ENCODE peak calls at places on chromosomes 11 and 22, in six cellular contexts. B is endothelial cell of umbilical vein, L is body of pancreas, M is Peyer's patch, C is H9, U is HepG2. V is an unnamed sample.
A peak's percentile ranks its signal among the peaks of the same experiment; 100 is the strongest.

GRCh38 chr11:130677486-130678153 is 229.2 kb downstream of the ADAMTS15 start:
- DNase-seq in B (no peak), L (peak; percentile 31), M (no peak), C (peak; percentile 71), U (peak; percentile 32), V (no peak)

GRCh38 chr11:128653828-128654231 is 40.0 kb upstream of the FLI1 start:
- DNase-seq in B (peak; percentile 47), L (peak; percentile 82), M (no peak), C (peak; percentile 83), U (no peak), V (no peak)

GRCh38 chr11:35483131-35483800 is 42.1 kb downstream of the PAMR1 start:
- DNase-seq in B (no peak), L (no peak), M (no peak), C (no peak), U (no peak), V (no peak)

GRCh38 chr11:5550440-5551095 is 2.2 kb upstream of the OR52H1 start:
- DNase-seq in B (no peak), L (no peak), M (no peak), C (no peak), U (no peak), V (no peak)

GRCh38 chr11:69489031-69489745 is 7.7 kb downstream of the LINC01488 start:
- DNase-seq in B (no peak), L (no peak), M (no peak), C (no peak), U (no peak), V (no peak)

GRCh38 chr11:2929511-2929879 is 275 bp upstream of the PHLDA2 start:
- DNase-seq in B (peak; percentile 68), L (peak; percentile 83), M (no peak), C (no peak), U (no peak), V (peak; percentile 36)

GRCh38 chr11:709109-709997 is 3.3 kb downstream of the EPS8L2 start:
- DNase-seq in B (no peak), L (peak; percentile 39), M (no peak), C (no peak), U (no peak), V (no peak)

GRCh38 chr11:73257342-73258103 is 14.6 kb upstream of the P2RY6 start:
- DNase-seq in B (peak; percentile 24), L (no peak), M (no peak), C (peak; percentile 33), U (peak; percentile 39), V (peak; percentile 61)

GRCh38 chr11:14669499-14669898 is 25.9 kb downstream of the PDE3B start:
- DNase-seq in B (no peak), L (no peak), M (no peak), C (no peak), U (no peak), V (no peak)

GRCh38 chr22:28710112-28710888 is 30.7 kb upstream of the TTC28 start:
- DNase-seq in B (peak; percentile 82), L (no peak), M (no peak), C (no peak), U (peak; percentile 13), V (no peak)

GRCh38 chr11:3155691-3156258 is 9.3 kb downstream of the OSBPL5 start:
- DNase-seq in B (no peak), L (no peak), M (no peak), C (no peak), U (no peak), V (no peak)

GRCh38 chr22:25553131-25553530 is 11.3 kb upstream of the GRK3 start:
- DNase-seq in B (no peak), L (no peak), M (no peak), C (no peak), U (no peak), V (no peak)

GRCh38 chr11:8011383-8011782 is 24.2 kb downstream of the EIF3F start:
- DNase-seq in B (no peak), L (no peak), M (no peak), C (no peak), U (no peak), V (no peak)

GRCh38 chr11:116225236-116225635 is 547.6 kb downstream of the BUD13 start:
- DNase-seq in B (no peak), L (no peak), M (no peak), C (no peak), U (no peak), V (no peak)

GRCh38 chr11:67268036-67268683 is 1.9 kb downstream of the GRK2 start:
- DNase-seq in B (no peak), L (no peak), M (peak; percentile 76), C (no peak), U (no peak), V (no peak)

GRCh38 chr11:7473702-7474101 is 11.6 kb upstream of the OLFML1 start:
- DNase-seq in B (no peak), L (no peak), M (peak; percentile 20), C (no peak), U (no peak), V (no peak)

GRCh38 chr11:63613517-63614135 is 607 bp downstream of the PLAAT3 start:
- DNase-seq in B (peak; percentile 29), L (peak; percentile 43), M (peak; percentile 68), C (peak; percentile 85), U (no peak), V (no peak)

GRCh38 chr11:90218606-90219005 is 4.2 kb downstream of the CHORDC1 start:
- DNase-seq in B (no peak), L (no peak), M (no peak), C (peak; percentile 49), U (no peak), V (no peak)

GRCh38 chr11:21263026-21263425 is 593.6 kb downstream of the NELL1 start:
- DNase-seq in B (no peak), L (no peak), M (no peak), C (no peak), U (no peak), V (no peak)

GRCh38 chr11:27571151-27571840 is 64.7 kb upstream of the LIN7C start:
- DNase-seq in B (no peak), L (no peak), M (no peak), C (no peak), U (no peak), V (no peak)

GRCh38 chr22:46748948-46749681 is 11.1 kb upstream of the CERK start:
- DNase-seq in B (peak; percentile 91), L (no peak), M (peak; percentile 53), C (no peak), U (no peak), V (no peak)

GRCh38 chr11:1303973-1304372 is 5.5 kb downstream of the TOLLIP start:
- DNase-seq in B (no peak), L (peak; percentile 81), M (peak; percentile 15), C (peak; percentile 22), U (no peak), V (no peak)

GRCh38 chr11:43574949-43575915 is 105.3 kb upstream of the HSD17B12 start:
- DNase-seq in B (peak; percentile 10), L (no peak), M (no peak), C (no peak), U (no peak), V (no peak)

GRCh38 chr22:44154431-44154942 is 26.2 kb upstream of the PARVG start:
- DNase-seq in B (no peak), L (no peak), M (no peak), C (no peak), U (no peak), V (no peak)

GRCh38 chr22:20246368-20247009 is 21.6 kb downstream of the RTN4R start:
- DNase-seq in B (no peak), L (no peak), M (no peak), C (peak; percentile 60), U (no peak), V (no peak)

GRCh38 chr11:63229815-63230214 is 13.6 kb downstream of the SLC22A25 start:
- DNase-seq in B (no peak), L (no peak), M (no peak), C (no peak), U (no peak), V (no peak)

GRCh38 chr11:65428578-65429068 is 6.0 kb downstream of the NEAT1 start:
- DNase-seq in B (no peak), L (peak; percentile 73), M (peak; percentile 56), C (no peak), U (no peak), V (no peak)

DNA sequence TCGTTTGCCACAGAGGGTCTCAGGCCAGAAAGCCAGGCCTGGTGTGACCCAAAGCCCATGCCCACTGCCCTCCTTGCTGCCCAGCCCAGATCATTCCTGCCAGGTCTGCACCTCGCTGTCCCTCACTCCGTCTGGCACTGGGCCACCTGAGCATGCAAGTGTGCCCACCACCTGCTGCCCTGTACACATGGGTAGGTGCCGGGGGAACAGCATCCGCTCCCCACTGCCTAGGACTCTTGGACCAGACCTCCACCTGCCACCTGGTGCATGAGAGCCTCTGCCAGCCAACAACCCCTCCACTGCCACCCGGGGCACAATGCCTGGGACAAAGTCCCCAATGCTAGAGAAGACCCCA is 12.5 kb downstream of the MGAT3 start:
- DNase-seq in B (no peak), L (no peak), M (no peak), C (no peak), U (no peak), V (no peak)
- H3K4me1 ChIP-seq in B (peaks cover 3% of the 10 kb centered on the region), L (peaks cover 21% of the 10 kb centered on the region), M (peaks cover 72% of the 10 kb centered on the region), C (peaks cover 3% of the 10 kb centered on the region), U (peaks cover 91% of the 10 kb centered on the region), V (no peaks in the 10 kb centered on the region)

DNA sequence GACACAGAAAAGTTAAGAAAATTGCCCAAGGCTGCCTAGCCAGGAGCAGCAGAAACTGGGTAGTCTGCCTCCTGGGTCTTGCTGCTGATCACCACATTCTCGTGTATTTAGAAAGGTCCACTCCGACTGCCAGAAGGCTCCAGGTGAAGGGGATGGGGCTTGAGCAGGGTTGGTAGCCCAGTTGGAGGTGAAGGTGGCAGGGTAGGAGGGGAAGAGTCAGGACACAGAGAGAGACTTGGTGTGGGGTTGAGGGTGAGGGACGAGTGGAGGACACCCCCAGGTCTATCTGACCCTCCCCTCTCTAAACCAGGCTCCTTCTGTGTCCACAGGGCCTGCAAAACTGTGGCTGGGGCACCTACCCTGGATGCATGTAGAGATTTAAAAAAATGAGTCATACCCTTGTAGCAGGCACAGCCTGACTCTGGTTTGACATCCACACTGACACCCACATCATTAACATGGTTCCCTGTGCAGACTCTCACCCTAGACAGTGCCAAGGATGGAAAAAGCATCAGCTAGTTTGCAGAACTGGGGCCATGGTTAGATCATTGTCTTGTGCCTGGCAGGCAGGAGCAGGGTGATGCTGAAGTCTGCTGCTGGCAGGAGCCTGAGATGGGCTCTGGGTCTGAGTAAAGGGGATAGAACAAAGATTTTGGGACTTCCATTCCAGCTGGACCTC is 273.2 kb downstream of the TENM4 start:
- DNase-seq in B (no peak), L (no peak), M (no peak), C (no peak), U (no peak), V (no peak)
- H3K4me1 ChIP-seq in B (no peaks in the 10 kb centered on the region), L (no peaks in the 10 kb centered on the region), M (no peaks in the 10 kb centered on the region), C (no peaks in the 10 kb centered on the region), U (no peaks in the 10 kb centered on the region), V (no peaks in the 10 kb centered on the region)

DNA sequence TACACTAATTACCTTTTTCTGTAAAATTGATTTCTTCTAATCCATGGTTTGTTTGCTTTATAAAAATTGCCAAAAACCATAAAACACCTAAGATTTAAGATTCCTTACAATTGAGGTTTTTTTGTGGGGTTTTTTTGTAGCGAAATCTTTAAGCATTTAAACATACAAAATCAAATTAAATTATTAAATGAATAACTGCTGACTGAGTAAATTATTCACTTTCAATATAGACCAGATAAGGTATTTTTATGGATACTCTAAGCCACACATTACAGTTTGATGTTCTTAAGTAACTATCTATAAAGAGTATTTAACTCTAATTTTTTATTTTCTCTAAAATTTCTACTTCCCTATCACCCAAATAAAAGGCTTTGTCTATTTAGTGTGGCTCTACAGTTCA is 55.5 kb downstream of the PIK3C2A start:
- DNase-seq in B (no peak), L (no peak), M (no peak), C (no peak), U (no peak), V (no peak)
- H3K4me1 ChIP-seq in B (peaks cover 31% of the 10 kb centered on the region), L (peaks cover 6% of the 10 kb centered on the region), M (no peaks in the 10 kb centered on the region), C (no peaks in the 10 kb centered on the region), U (no peaks in the 10 kb centered on the region), V (peaks cover 34% of the 10 kb centered on the region)

GRCh38 chr11:118742304-118742703 is 48.7 kb downstream of the DDX6 start:
- DNase-seq in B (no peak), L (no peak), M (no peak), C (no peak), U (peak; percentile 21), V (no peak)
- H3K4me1 ChIP-seq in B (no peaks in the 10 kb centered on the region), L (no peaks in the 10 kb centered on the region), M (no peaks in the 10 kb centered on the region), C (peaks cover 3% of the 10 kb centered on the region), U (peaks cover 13% of the 10 kb centered on the region), V (no peaks in the 10 kb centered on the region)

V was measured in thoracic aorta.